ENCODE peak calls at places on chromosomes 3 and 15, in eight cellular contexts. L is HepG2; K is T-helper 9 cell; A is AG20443; S is activated T-cell treated with anti-CD3 and anti-CD28 coated beads for 1 hour; Y is putamen; G is activated naive CD4-positive, alpha-beta T cell treated with anti-CD3 and anti-CD28 coated beads for 36 hours; B is fibroblast of lung. E is an unnamed sample.

GRCh38 chr15:60087561-60087960 is 83.5 kb downstream of the FOXB1 start:
- DNase-seq in L (no peak), K (no peak), A (no peak), S (no peak), Y (no peak), G (no peak), B (peak), E (peak)

GRCh38 chr3:129084501-129084900 is 23.9 kb downstream of the GP9 start:
- DNase-seq in L (no peak), K (no peak), A (no peak), S (no peak), Y (no peak), G (no peak), B (no peak), E (no peak)

GRCh38 chr3:141482250-141482937 is 4.4 kb upstream of the RASA2 start:
- DNase-seq in L (peak), K (no peak), A (peak), S (no peak), Y (no peak), G (no peak), B (peak), E (peak)

GRCh38 chr15:101091080-101092017 is 160.5 kb downstream of the CHSY1 start:
- DNase-seq in L (peak), K (no peak), A (peak), S (no peak), Y (peak), G (no peak), B (peak), E (peak)

GRCh38 chr3:64187065-64187959 is 38.0 kb downstream of the PRICKLE2 start:
- DNase-seq in L (peak), K (no peak), A (peak), S (no peak), Y (peak), G (no peak), B (peak), E (peak)

GRCh38 chr15:60519218-60519617 is 40.3 kb upstream of the ICE2 start:
- DNase-seq in L (no peak), K (no peak), A (peak), S (no peak), Y (no peak), G (no peak), B (peak), E (peak)

GRCh38 chr15:25679492-25679891 is 183.6 kb downstream of the ATP10A start:
- DNase-seq in L (no peak), K (no peak), A (no peak), S (no peak), Y (no peak), G (no peak), B (no peak), E (no peak)

GRCh38 chr3:119258915-119259314 is 18.2 kb upstream of the B4GALT4 start:
- DNase-seq in L (no peak), K (no peak), A (no peak), S (no peak), Y (peak), G (no peak), B (no peak), E (no peak)

GRCh38 chr3:187713504-187713903 is 11.1 kb upstream of the RTP2 start:
- DNase-seq in L (peak), K (no peak), A (no peak), S (no peak), Y (no peak), G (peak), B (peak), E (peak)

GRCh38 chr15:59764775-59765174 is 75.7 kb upstream of the BNIP2 start:
- DNase-seq in L (no peak), K (no peak), A (no peak), S (no peak), Y (no peak), G (no peak), B (no peak), E (no peak)

GRCh38 chr3:136543385-136543784 is 208.8 kb downstream of the STAG1 start:
- DNase-seq in L (no peak), K (no peak), A (no peak), S (no peak), Y (no peak), G (no peak), B (no peak), E (peak)